ENCODE peak calls at places on chromosomes 4 and X, in seven cellular contexts. One of them, this sample, is unnamed.

GRCh38 chrX:20519826-20520225 is 253.1 kb upstream of the RPS6KA3 start:
- DNase-seq in HFF-Myc: no peak
- DNase-seq in GM12865: no peak
- DNase-seq in choroid plexus epithelial cell: no peak
- DNase-seq in lung: no peak
- DNase-seq in heart right ventricle: no peak
- DNase-seq in astrocyte of the cerebellum: no peak
- DNase-seq in this sample: no peak

GRCh38 chr4:74546020-74546419 is 101.1 kb downstream of the AREG start:
- DNase-seq in HFF-Myc: no peak
- DNase-seq in GM12865: no peak
- DNase-seq in choroid plexus epithelial cell: peak
- DNase-seq in lung: no peak
- DNase-seq in heart right ventricle: no peak
- DNase-seq in astrocyte of the cerebellum: no peak
- DNase-seq in this sample: no peak

GRCh38 chrX:124829930-124830329 is 483.6 kb downstream of the SH2D1A start:
- DNase-seq in HFF-Myc: no peak
- DNase-seq in GM12865: no peak
- DNase-seq in choroid plexus epithelial cell: no peak
- DNase-seq in lung: no peak
- DNase-seq in heart right ventricle: no peak
- DNase-seq in astrocyte of the cerebellum: no peak
- DNase-seq in this sample: no peak

GRCh38 chrX:42530027-42530426 is 247.9 kb downstream of the PPP1R2C start:
- DNase-seq in HFF-Myc: no peak
- DNase-seq in GM12865: no peak
- DNase-seq in choroid plexus epithelial cell: peak
- DNase-seq in lung: no peak
- DNase-seq in heart right ventricle: no peak
- DNase-seq in astrocyte of the cerebellum: peak
- DNase-seq in this sample: no peak

GRCh38 chr4:80446664-80447063 is 111.1 kb downstream of the CFAP299 start:
- DNase-seq in HFF-Myc: no peak
- DNase-seq in GM12865: no peak
- DNase-seq in choroid plexus epithelial cell: no peak
- DNase-seq in lung: no peak
- DNase-seq in heart right ventricle: no peak
- DNase-seq in astrocyte of the cerebellum: no peak
- DNase-seq in this sample: no peak

GRCh38 chrX:110180928-110181310 is 137.0 kb downstream of the AMMECR1 start:
- DNase-seq in HFF-Myc: no peak
- DNase-seq in GM12865: peak
- DNase-seq in choroid plexus epithelial cell: peak
- DNase-seq in lung: no peak
- DNase-seq in heart right ventricle: no peak
- DNase-seq in astrocyte of the cerebellum: no peak
- DNase-seq in this sample: no peak

GRCh38 chr4:146591986-146592385 is 46.7 kb upstream of the POU4F2 start:
- DNase-seq in HFF-Myc: no peak
- DNase-seq in GM12865: no peak
- DNase-seq in choroid plexus epithelial cell: no peak
- DNase-seq in lung: no peak
- DNase-seq in heart right ventricle: no peak
- DNase-seq in astrocyte of the cerebellum: no peak
- DNase-seq in this sample: no peak

GRCh38 chrX:40646489-40647306 is 663 bp downstream of the CXorf38 start:
- DNase-seq in HFF-Myc: no peak
- DNase-seq in GM12865: peak
- DNase-seq in choroid plexus epithelial cell: peak
- DNase-seq in lung: peak
- DNase-seq in heart right ventricle: peak
- DNase-seq in astrocyte of the cerebellum: no peak
- DNase-seq in this sample: no peak

GRCh38 chr4:120085705-120086104 is 19.1 kb upstream of the MAD2L1 start:
- DNase-seq in HFF-Myc: no peak
- DNase-seq in GM12865: peak
- DNase-seq in choroid plexus epithelial cell: peak
- DNase-seq in lung: no peak
- DNase-seq in heart right ventricle: no peak
- DNase-seq in astrocyte of the cerebellum: no peak
- DNase-seq in this sample: no peak

GRCh38 chr4:2817701-2818350 is 24.9 kb downstream of the SH3BP2 start:
- DNase-seq in HFF-Myc: no peak
- DNase-seq in GM12865: no peak
- DNase-seq in choroid plexus epithelial cell: no peak
- DNase-seq in lung: no peak
- DNase-seq in heart right ventricle: peak
- DNase-seq in astrocyte of the cerebellum: no peak
- DNase-seq in this sample: no peak

GRCh38 chr4:129342820-129343219 is 246.9 kb downstream of the C4orf33 start:
- DNase-seq in HFF-Myc: no peak
- DNase-seq in GM12865: no peak
- DNase-seq in choroid plexus epithelial cell: peak
- DNase-seq in lung: no peak
- DNase-seq in heart right ventricle: no peak
- DNase-seq in astrocyte of the cerebellum: peak
- DNase-seq in this sample: no peak

GRCh38 chrX:130165181-130165702 is 399 bp downstream of the AIFM1 start:
- DNase-seq in HFF-Myc: no peak
- DNase-seq in GM12865: no peak
- DNase-seq in choroid plexus epithelial cell: peak
- DNase-seq in lung: no peak
- DNase-seq in heart right ventricle: no peak
- DNase-seq in astrocyte of the cerebellum: no peak
- DNase-seq in this sample: no peak

DNA sequence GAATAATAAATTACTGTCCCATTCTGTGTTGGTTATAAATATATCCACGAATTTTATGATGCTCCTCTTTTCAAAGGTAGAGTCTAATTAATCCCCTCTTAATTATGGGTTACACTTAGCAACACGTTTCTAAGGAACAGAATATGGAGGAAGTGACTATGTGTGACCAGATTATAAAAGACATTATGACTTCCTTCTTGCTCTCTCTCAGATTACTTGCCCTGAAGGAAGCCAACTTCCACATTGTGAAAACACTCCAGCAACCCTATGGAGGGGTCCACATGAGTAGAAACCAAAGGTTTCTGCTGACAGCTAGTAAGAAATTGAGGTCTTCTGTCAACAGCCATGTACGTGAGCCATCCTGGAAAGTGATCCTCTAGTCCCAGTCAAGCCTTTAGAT is 59.3 kb downstream of the WDFY3 start:
- DNase-seq in HFF-Myc: no peak
- DNase-seq in GM12865: no peak
- DNase-seq in choroid plexus epithelial cell: no peak
- DNase-seq in lung: no peak
- DNase-seq in heart right ventricle: no peak
- DNase-seq in astrocyte of the cerebellum: no peak
- DNase-seq in this sample: no peak
- TF ChIP-seq CTCF in HFF-Myc: no peak
- TF ChIP-seq CTCF in GM12865: no peak
- TF ChIP-seq CTCF in choroid plexus epithelial cell: no peak
- TF ChIP-seq CTCF in lung: no peak
- TF ChIP-seq CTCF in heart right ventricle: no peak
- TF ChIP-seq CTCF in astrocyte of the cerebellum: no peak
- TF ChIP-seq CTCF in this sample: no peak

GRCh38 chr4:36159208-36159607 is 85.1 kb downstream of the ARAP2 start:
- DNase-seq in HFF-Myc: no peak
- DNase-seq in GM12865: no peak
- DNase-seq in choroid plexus epithelial cell: no peak
- DNase-seq in lung: no peak
- DNase-seq in heart right ventricle: no peak
- DNase-seq in astrocyte of the cerebellum: no peak
- DNase-seq in this sample: no peak
- TF ChIP-seq CTCF in HFF-Myc: no peak
- TF ChIP-seq CTCF in GM12865: no peak
- TF ChIP-seq CTCF in choroid plexus epithelial cell: no peak
- TF ChIP-seq CTCF in lung: no peak
- TF ChIP-seq CTCF in heart right ventricle: no peak
- TF ChIP-seq CTCF in astrocyte of the cerebellum: no peak
- TF ChIP-seq CTCF in this sample: no peak

DNA sequence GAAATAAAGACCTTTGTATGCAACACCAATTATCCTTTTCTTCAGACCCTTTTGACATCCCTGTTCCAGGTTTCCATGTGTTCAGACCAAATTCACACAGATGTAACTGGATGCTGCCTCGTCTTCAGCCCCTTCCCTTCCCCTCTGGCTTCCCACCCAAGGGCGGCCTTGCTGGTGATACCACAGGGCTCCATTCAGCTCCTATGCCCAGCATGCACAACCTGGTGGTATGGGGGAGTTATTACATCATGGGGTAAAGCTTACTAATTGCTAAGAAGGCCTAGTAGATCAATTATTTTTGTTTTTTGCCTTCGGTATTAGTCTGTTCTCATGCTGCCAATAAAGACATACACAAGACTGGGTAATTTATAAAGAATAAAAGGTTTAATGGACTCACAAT is 317.0 kb upstream of the CXXC4 start:
- DNase-seq in HFF-Myc: no peak
- DNase-seq in GM12865: no peak
- DNase-seq in choroid plexus epithelial cell: no peak
- DNase-seq in lung: no peak
- DNase-seq in heart right ventricle: no peak
- DNase-seq in astrocyte of the cerebellum: no peak
- DNase-seq in this sample: no peak
- TF ChIP-seq CTCF in HFF-Myc: no peak
- TF ChIP-seq CTCF in GM12865: no peak
- TF ChIP-seq CTCF in choroid plexus epithelial cell: no peak
- TF ChIP-seq CTCF in lung: no peak
- TF ChIP-seq CTCF in heart right ventricle: no peak
- TF ChIP-seq CTCF in astrocyte of the cerebellum: no peak
- TF ChIP-seq CTCF in this sample: no peak

GRCh38 chr4:121200795-121201472 is 36.8 kb upstream of the TNIP3 start:
- DNase-seq in HFF-Myc: no peak
- DNase-seq in GM12865: peak
- DNase-seq in choroid plexus epithelial cell: no peak
- DNase-seq in lung: no peak
- DNase-seq in heart right ventricle: no peak
- DNase-seq in astrocyte of the cerebellum: no peak
- DNase-seq in this sample: no peak

GRCh38 chr4:121195649-121196048 is 31.5 kb upstream of the TNIP3 start:
- DNase-seq in HFF-Myc: no peak
- DNase-seq in GM12865: no peak
- DNase-seq in choroid plexus epithelial cell: no peak
- DNase-seq in lung: no peak
- DNase-seq in heart right ventricle: no peak
- DNase-seq in astrocyte of the cerebellum: no peak
- DNase-seq in this sample: no peak

GRCh38 chr4:121198261-121198660 is 34.1 kb upstream of the TNIP3 start:
- DNase-seq in HFF-Myc: peak
- DNase-seq in GM12865: no peak
- DNase-seq in choroid plexus epithelial cell: no peak
- DNase-seq in lung: no peak
- DNase-seq in heart right ventricle: no peak
- DNase-seq in astrocyte of the cerebellum: no peak
- DNase-seq in this sample: no peak

GRCh38 chr4:121199742-121200561 is 35.8 kb upstream of the TNIP3 start:
- DNase-seq in HFF-Myc: no peak
- DNase-seq in GM12865: peak
- DNase-seq in choroid plexus epithelial cell: no peak
- DNase-seq in lung: no peak
- DNase-seq in heart right ventricle: no peak
- DNase-seq in astrocyte of the cerebellum: no peak
- DNase-seq in this sample: no peak
- TF ChIP-seq CTCF in HFF-Myc: no peak
- TF ChIP-seq CTCF in GM12865: peak
- TF ChIP-seq CTCF in choroid plexus epithelial cell: no peak
- TF ChIP-seq CTCF in lung: no peak
- TF ChIP-seq CTCF in heart right ventricle: no peak
- TF ChIP-seq CTCF in astrocyte of the cerebellum: no peak
- TF ChIP-seq CTCF in this sample: no peak

DNA sequence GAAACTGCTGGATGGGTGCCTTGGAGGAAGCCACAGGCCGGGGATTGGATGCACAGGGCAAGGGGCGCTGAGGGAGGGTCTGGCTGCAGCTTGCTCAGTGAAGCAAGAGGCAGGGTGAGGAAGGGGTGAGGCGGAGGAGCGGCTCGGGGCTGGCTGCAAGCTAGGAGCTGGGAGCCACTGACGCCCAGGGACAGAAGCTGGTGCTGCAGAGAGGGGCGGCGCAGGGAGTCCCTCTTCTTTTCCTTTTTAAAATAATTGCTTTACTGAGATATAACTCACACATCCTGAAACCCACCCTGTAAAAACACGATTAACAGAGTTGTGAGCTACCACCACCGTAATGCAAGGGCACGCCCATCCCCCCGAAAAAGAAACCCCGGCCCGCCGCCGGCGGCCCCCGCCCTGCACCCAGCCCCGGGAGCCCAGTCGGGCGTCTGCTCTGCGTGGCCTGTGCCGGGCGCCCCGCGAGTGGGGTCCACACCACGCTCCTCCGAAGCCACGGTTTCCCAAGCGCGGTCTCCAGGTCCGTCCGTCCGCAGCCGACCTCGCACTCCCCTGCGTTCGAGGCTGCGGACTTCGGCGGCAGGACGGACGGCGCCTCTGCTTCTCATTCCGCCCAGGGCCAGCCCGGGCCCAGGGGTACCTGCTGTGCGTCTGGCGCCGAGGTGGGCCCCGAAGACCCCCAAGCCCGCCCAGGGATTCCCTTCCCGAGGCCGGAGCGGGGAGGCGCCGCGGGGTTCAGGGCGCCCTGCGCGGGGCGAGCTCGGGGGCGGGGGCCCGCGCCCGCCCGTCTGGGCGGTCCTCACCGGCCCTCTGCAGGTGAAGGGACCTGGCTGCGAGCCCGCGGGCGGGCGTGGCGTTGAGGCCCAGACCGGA is 865 bp upstream of the UVSSA start:
- DNase-seq in HFF-Myc: no peak
- DNase-seq in GM12865: peak
- DNase-seq in choroid plexus epithelial cell: peak
- DNase-seq in lung: peak
- DNase-seq in heart right ventricle: no peak
- DNase-seq in astrocyte of the cerebellum: no peak
- DNase-seq in this sample: peak
- TF ChIP-seq CTCF in HFF-Myc: no peak
- TF ChIP-seq CTCF in GM12865: no peak
- TF ChIP-seq CTCF in choroid plexus epithelial cell: peak
- TF ChIP-seq CTCF in lung: no peak
- TF ChIP-seq CTCF in heart right ventricle: no peak
- TF ChIP-seq CTCF in astrocyte of the cerebellum: no peak
- TF ChIP-seq CTCF in this sample: peak

GRCh38 chr4:186016796-186017195 is 52.2 kb upstream of the TLR3 start:
- DNase-seq in HFF-Myc: no peak
- DNase-seq in GM12865: no peak
- DNase-seq in choroid plexus epithelial cell: no peak
- DNase-seq in lung: no peak
- DNase-seq in heart right ventricle: no peak
- DNase-seq in astrocyte of the cerebellum: no peak
- DNase-seq in this sample: no peak

GRCh38 chr4:186013404-186014186 is 55.4 kb upstream of the TLR3 start:
- DNase-seq in HFF-Myc: no peak
- DNase-seq in GM12865: no peak
- DNase-seq in choroid plexus epithelial cell: no peak
- DNase-seq in lung: no peak
- DNase-seq in heart right ventricle: no peak
- DNase-seq in astrocyte of the cerebellum: no peak
- DNase-seq in this sample: no peak

GRCh38 chr4:186018261-186018660 is 50.7 kb upstream of the TLR3 start:
- DNase-seq in HFF-Myc: no peak
- DNase-seq in GM12865: no peak
- DNase-seq in choroid plexus epithelial cell: no peak
- DNase-seq in lung: no peak
- DNase-seq in heart right ventricle: no peak
- DNase-seq in astrocyte of the cerebellum: no peak
- DNase-seq in this sample: no peak

GRCh38 chr4:186017801-186018200 is 51.2 kb upstream of the TLR3 start:
- DNase-seq in HFF-Myc: no peak
- DNase-seq in GM12865: no peak
- DNase-seq in choroid plexus epithelial cell: no peak
- DNase-seq in lung: no peak
- DNase-seq in heart right ventricle: no peak
- DNase-seq in astrocyte of the cerebellum: no peak
- DNase-seq in this sample: no peak

GRCh38 chr4:186015212-186015817 is 53.6 kb upstream of the TLR3 start:
- DNase-seq in HFF-Myc: no peak
- DNase-seq in GM12865: no peak
- DNase-seq in choroid plexus epithelial cell: no peak
- DNase-seq in lung: no peak
- DNase-seq in heart right ventricle: no peak
- DNase-seq in astrocyte of the cerebellum: no peak
- DNase-seq in this sample: no peak
- TF ChIP-seq CTCF in HFF-Myc: no peak
- TF ChIP-seq CTCF in GM12865: no peak
- TF ChIP-seq CTCF in choroid plexus epithelial cell: no peak
- TF ChIP-seq CTCF in lung: no peak
- TF ChIP-seq CTCF in heart right ventricle: no peak
- TF ChIP-seq CTCF in astrocyte of the cerebellum: no peak
- TF ChIP-seq CTCF in this sample: no peak

This sample was measured in neural crest cell.